ENCODE peak calls at places on chromosomes 2 and 18, in five cellular contexts. A, O, L, Z and B are unnamed samples.

GRCh38 chr18:72867721-72868665 is at the start of gene NETO1:
- DNase-seq in A (peak), O (no peak), L (no peak), Z (no peak), B (no peak)

GRCh38 chr2:96188821-96189526 is 19.7 kb downstream of the STARD7 start:
- DNase-seq in A (no peak), O (no peak), L (no peak), Z (no peak), B (no peak)

GRCh38 chr2:204177977-204178522 is 241.5 kb downstream of the ICOS start:
- DNase-seq in A (no peak), O (peak), L (peak), Z (peak), B (peak)

GRCh38 chr2:75375646-75376582 is 176.6 kb upstream of the TACR1 start:
- DNase-seq in A (no peak), O (no peak), L (no peak), Z (no peak), B (no peak)

GRCh38 chr18:58670561-58671121 is 624 bp upstream of the MALT1 start:
- DNase-seq in A (no peak), O (no peak), L (no peak), Z (no peak), B (no peak)

GRCh38 chr2:32925976-32926707 is 20.6 kb upstream of the LTBP1 start:
- DNase-seq in A (no peak), O (no peak), L (no peak), Z (no peak), B (peak)

GRCh38 chr2:17995594-17995993 is 117.1 kb downstream of the KCNS3 start:
- DNase-seq in A (no peak), O (no peak), L (no peak), Z (no peak), B (no peak)

GRCh38 chr2:23689891-23690290 is 237.0 kb downstream of the ATAD2B start:
- DNase-seq in A (no peak), O (no peak), L (no peak), Z (peak), B (no peak)

GRCh38 chr18:35697869-35698268 is 116.3 kb downstream of the GALNT1 start:
- DNase-seq in A (no peak), O (no peak), L (no peak), Z (no peak), B (no peak)

GRCh38 chr2:42360493-42360889 is 526 bp downstream of the COX7A2L start:
- DNase-seq in A (no peak), O (no peak), L (no peak), Z (no peak), B (no peak)

GRCh38 chr2:111015256-111015655 is 105.5 kb upstream of the BCL2L11 start:
- DNase-seq in A (no peak), O (no peak), L (no peak), Z (no peak), B (no peak)

GRCh38 chr2:75041791-75042231 is 83.4 kb downstream of the POLE4 start:
- DNase-seq in A (no peak), O (no peak), L (peak), Z (no peak), B (no peak)

GRCh38 chr2:156896294-156896693 is 361.2 kb upstream of the GALNT5 start:
- DNase-seq in A (no peak), O (no peak), L (no peak), Z (no peak), B (peak)

GRCh38 chr2:220891405-220891804 is 680.7 kb downstream of the EPHA4 start:
- DNase-seq in A (no peak), O (peak), L (peak), Z (no peak), B (peak)

GRCh38 chr2:218979846-218980738 is 4.9 kb downstream of the FEV start:
- DNase-seq in A (peak), O (peak), L (peak), Z (peak), B (peak)

GRCh38 chr2:99876956-99877355 is 265.4 kb downstream of the AFF3 start:
- DNase-seq in A (no peak), O (no peak), L (no peak), Z (no peak), B (no peak)

GRCh38 chr18:68033466-68033865 is 516.9 kb upstream of the DSEL start:
- DNase-seq in A (no peak), O (no peak), L (peak), Z (no peak), B (no peak)

GRCh38 chr2:110874565-110875383 is 142.4 kb downstream of the ACOXL start:
- DNase-seq in A (no peak), O (no peak), L (no peak), Z (no peak), B (no peak)

GRCh38 chr2:130835766-130836015 is 1.0 kb upstream of the ARHGEF4 start:
- DNase-seq in A (no peak), O (no peak), L (no peak), Z (no peak), B (no peak)

GRCh38 chr2:58045580-58046334 is 849 bp upstream of the VRK2 start:
- DNase-seq in A (no peak), O (no peak), L (no peak), Z (no peak), B (no peak)